ENCODE peak calls at places on chromosome 20, in seven cellular contexts. H is NB4; Y is CD14-positive monocyte; U is AG04450; D is activated gamma-delta T cell treated with Interleukin-2 at 50 U/mL for 16 hours; Z is H9; M is activated CD8-positive, alpha-beta memory T cell treated with anti-CD3 and anti-CD28 coated beads for 48 hours. F is an unnamed sample.

GRCh38 chr20:19789446-19789845 is 31.4 kb downstream of the RIN2 start:
- DNase-seq in H (peak), Y (no peak), U (no peak), D (no peak), Z (no peak), M (no peak), F (no peak)

GRCh38 chr20:50557549-50558134 is 47.5 kb downstream of the PTPN1 start:
- DNase-seq in H (no peak), Y (no peak), U (no peak), D (no peak), Z (no peak), M (no peak), F (no peak)

GRCh38 chr20:36848078-36848660 is 27.8 kb upstream of the TLDC2 start:
- DNase-seq in H (no peak), Y (no peak), U (peak), D (no peak), Z (no peak), M (no peak), F (no peak)

GRCh38 chr20:48609491-48609978 is 218.3 kb downstream of the PREX1 start:
- DNase-seq in H (no peak), Y (no peak), U (no peak), D (no peak), Z (no peak), M (no peak), F (peak)

GRCh38 chr20:45822863-45823262 is 4.2 kb downstream of the TNNC2 start:
- DNase-seq in H (no peak), Y (no peak), U (no peak), D (no peak), Z (no peak), M (no peak), F (no peak)

GRCh38 chr20:32480361-32481199 is 104.6 kb downstream of the NOL4L start:
- DNase-seq in H (no peak), Y (no peak), U (no peak), D (no peak), Z (peak), M (no peak), F (no peak)

GRCh38 chr20:35000311-35000921 is 44.7 kb downstream of the MYH7B start:
- DNase-seq in H (no peak), Y (no peak), U (no peak), D (no peak), Z (no peak), M (no peak), F (no peak)

GRCh38 chr20:16953858-16954257 is 205.7 kb downstream of the OTOR start:
- DNase-seq in H (no peak), Y (no peak), U (no peak), D (no peak), Z (no peak), M (no peak), F (no peak)

GRCh38 chr20:25571817-25572216 is 13.5 kb downstream of the NINL start:
- DNase-seq in H (no peak), Y (no peak), U (no peak), D (no peak), Z (no peak), M (no peak), F (no peak)

GRCh38 chr20:29408034-29408695 is 1849.3 kb upstream of the DEFB115 start:
- DNase-seq in H (no peak), Y (no peak), U (no peak), D (no peak), Z (no peak), M (no peak), F (no peak)

F was measured in activated CD4-positive, alpha-beta memory T cell treated with anti-CD3 and anti-CD28 coated beads for 36 hours.